ENCODE peak calls at places on chromosomes 3 and 15, in five cellular contexts. One of them, this sample, is unnamed.

GRCh38 chr15:39804026-39804425 is 21.4 kb upstream of the FSIP1 start:
- DNase-seq in AG04450: no peak
- DNase-seq in fibroblast of lung: no peak
- DNase-seq in esophagus squamous epithelium: no peak
- DNase-seq in stomach: no peak
- DNase-seq in this sample: no peak

GRCh38 chr3:127081001-127081720 is 98.2 kb downstream of the PLXNA1 start:
- DNase-seq in stomach: no peak
- DNase-seq in fibroblast of lung: no peak
- DNase-seq in AG04450: no peak
- DNase-seq in esophagus squamous epithelium: no peak
- DNase-seq in this sample: no peak

GRCh38 chr15:69037977-69038376 is 23.5 kb downstream of the NOX5 start:
- DNase-seq in fibroblast of lung: no peak
- DNase-seq in esophagus squamous epithelium: no peak
- DNase-seq in AG04450: no peak
- DNase-seq in stomach: no peak
- DNase-seq in this sample: no peak

GRCh38 chr3:175741951-175742350 is 882.8 kb downstream of the NAALADL2 start:
- DNase-seq in AG04450: peak; percentile 3
- DNase-seq in esophagus squamous epithelium: no peak
- DNase-seq in fibroblast of lung: peak; percentile 60
- DNase-seq in stomach: no peak
- DNase-seq in this sample: no peak

GRCh38 chr15:65558336-65558735 is 28.1 kb downstream of the HACD3 start:
- DNase-seq in fibroblast of lung: peak; percentile 81
- DNase-seq in stomach: no peak
- DNase-seq in esophagus squamous epithelium: no peak
- DNase-seq in AG04450: peak; percentile 39
- DNase-seq in this sample: peak; percentile 47

GRCh38 chr15:63933522-63933921 is 99.8 kb upstream of the HERC1 start:
- DNase-seq in esophagus squamous epithelium: no peak
- DNase-seq in fibroblast of lung: peak; percentile 54
- DNase-seq in AG04450: no peak
- DNase-seq in stomach: no peak
- DNase-seq in this sample: no peak

GRCh38 chr3:128379768-128380167 is 86.9 kb downstream of the DNAJB8 start:
- DNase-seq in esophagus squamous epithelium: no peak
- DNase-seq in stomach: no peak
- DNase-seq in fibroblast of lung: no peak
- DNase-seq in AG04450: no peak
- DNase-seq in this sample: no peak

GRCh38 chr3:170356596-170357175 is 829 bp upstream of the SKIL start:
- DNase-seq in AG04450: no peak
- DNase-seq in fibroblast of lung: peak; percentile 78
- DNase-seq in esophagus squamous epithelium: peak; percentile 20
- DNase-seq in stomach: peak; percentile 87
- DNase-seq in this sample: peak; percentile 83

GRCh38 chr3:73729969-73730440 is 105.3 kb upstream of the PDZRN3 start:
- DNase-seq in fibroblast of lung: no peak
- DNase-seq in esophagus squamous epithelium: no peak
- DNase-seq in AG04450: no peak
- DNase-seq in stomach: peak; percentile 33
- DNase-seq in this sample: no peak

GRCh38 chr3:39287216-39287858 is 7.5 kb upstream of the CX3CR1 start:
- DNase-seq in stomach: no peak
- DNase-seq in esophagus squamous epithelium: no peak
- DNase-seq in AG04450: no peak
- DNase-seq in fibroblast of lung: no peak
- DNase-seq in this sample: no peak

GRCh38 chr15:77538011-77538410 is 94.7 kb downstream of the LINGO1 start:
- DNase-seq in esophagus squamous epithelium: no peak
- DNase-seq in stomach: no peak
- DNase-seq in AG04450: no peak
- DNase-seq in fibroblast of lung: no peak
- DNase-seq in this sample: no peak

GRCh38 chr3:38925351-38925750 is 109.3 kb upstream of the SCN10A start:
- DNase-seq in AG04450: no peak
- DNase-seq in esophagus squamous epithelium: no peak
- DNase-seq in stomach: no peak
- DNase-seq in fibroblast of lung: no peak
- DNase-seq in this sample: no peak

GRCh38 chr3:5699811-5700210 is 512.3 kb downstream of the EDEM1 start:
- DNase-seq in stomach: no peak
- DNase-seq in esophagus squamous epithelium: no peak
- DNase-seq in fibroblast of lung: no peak
- DNase-seq in AG04450: no peak
- DNase-seq in this sample: no peak

GRCh38 chr3:4581905-4582611 is 88.9 kb downstream of the ITPR1 start:
- DNase-seq in esophagus squamous epithelium: no peak
- DNase-seq in fibroblast of lung: no peak
- DNase-seq in AG04450: no peak
- DNase-seq in stomach: no peak
- DNase-seq in this sample: no peak

GRCh38 chr3:123371859-123372767 is 76.8 kb downstream of the ADCY5 start:
- DNase-seq in fibroblast of lung: no peak
- DNase-seq in esophagus squamous epithelium: no peak
- DNase-seq in AG04450: no peak
- DNase-seq in stomach: no peak
- DNase-seq in this sample: no peak

GRCh38 chr15:77784361-77785292 is 151.9 kb upstream of the LINGO1 start:
- DNase-seq in esophagus squamous epithelium: no peak
- DNase-seq in stomach: no peak
- DNase-seq in AG04450: no peak
- DNase-seq in fibroblast of lung: no peak
- DNase-seq in this sample: no peak

GRCh38 chr3:48423241-48423882 is 6.5 kb downstream of the PLXNB1 start:
- DNase-seq in AG04450: no peak
- DNase-seq in stomach: no peak
- DNase-seq in fibroblast of lung: no peak
- DNase-seq in esophagus squamous epithelium: no peak
- DNase-seq in this sample: no peak

GRCh38 chr3:48423883-48424695 is 5.8 kb downstream of the PLXNB1 start:
- DNase-seq in stomach: no peak
- DNase-seq in fibroblast of lung: no peak
- DNase-seq in esophagus squamous epithelium: no peak
- DNase-seq in AG04450: no peak
- DNase-seq in this sample: no peak

GRCh38 chr3:48420561-48420960 is 9.3 kb downstream of the PLXNB1 start:
- DNase-seq in fibroblast of lung: no peak
- DNase-seq in AG04450: no peak
- DNase-seq in esophagus squamous epithelium: no peak
- DNase-seq in stomach: no peak
- DNase-seq in this sample: no peak

GRCh38 chr3:48422691-48423090 is 7.2 kb downstream of the PLXNB1 start:
- DNase-seq in AG04450: no peak
- DNase-seq in stomach: no peak
- DNase-seq in fibroblast of lung: no peak
- DNase-seq in esophagus squamous epithelium: no peak
- DNase-seq in this sample: no peak

DNA sequence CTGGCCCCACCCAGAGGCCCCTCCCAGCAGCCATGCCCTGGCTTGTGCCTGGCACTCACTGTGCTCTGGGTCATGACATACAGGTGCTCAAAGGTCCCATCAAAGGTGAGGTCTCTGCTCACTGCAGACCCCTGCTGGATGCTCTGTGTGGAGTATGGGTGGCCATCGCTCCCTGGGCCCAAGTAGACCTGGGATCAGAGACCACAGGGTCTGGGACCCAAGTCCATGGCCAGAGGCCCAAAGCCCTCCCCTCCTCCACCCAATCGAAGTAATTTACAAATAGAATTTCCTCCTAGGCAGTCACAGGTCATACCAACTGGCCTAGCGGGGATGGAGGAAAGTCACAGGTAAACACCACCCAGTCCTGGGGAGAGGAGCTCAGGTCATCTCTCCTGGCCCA is 7.6 kb downstream of the PLXNB1 start:
- DNase-seq in fibroblast of lung: no peak
- DNase-seq in AG04450: no peak
- DNase-seq in esophagus squamous epithelium: no peak
- DNase-seq in stomach: no peak
- DNase-seq in this sample: no peak
- TF ChIP-seq CTCF in fibroblast of lung: no peak
- TF ChIP-seq CTCF in AG04450: no peak
- TF ChIP-seq CTCF in esophagus squamous epithelium: no peak
- TF ChIP-seq CTCF in stomach: no peak
- TF ChIP-seq CTCF in this sample: peak; percentile 6

GRCh38 chr3:151312972-151313371 is 3.6 kb downstream of the GPR87 start:
- DNase-seq in esophagus squamous epithelium: no peak
- DNase-seq in AG04450: no peak
- DNase-seq in fibroblast of lung: no peak
- DNase-seq in stomach: no peak
- DNase-seq in this sample: no peak
- H3K4me3 ChIP-seq in esophagus squamous epithelium: no peak overlapping the region
- H3K4me3 ChIP-seq in AG04450: no peak overlapping the region
- H3K4me3 ChIP-seq in fibroblast of lung: no peak overlapping the region
- H3K4me3 ChIP-seq in stomach: no peak overlapping the region
- H3K4me3 ChIP-seq in this sample: no peak overlapping the region

DNA sequence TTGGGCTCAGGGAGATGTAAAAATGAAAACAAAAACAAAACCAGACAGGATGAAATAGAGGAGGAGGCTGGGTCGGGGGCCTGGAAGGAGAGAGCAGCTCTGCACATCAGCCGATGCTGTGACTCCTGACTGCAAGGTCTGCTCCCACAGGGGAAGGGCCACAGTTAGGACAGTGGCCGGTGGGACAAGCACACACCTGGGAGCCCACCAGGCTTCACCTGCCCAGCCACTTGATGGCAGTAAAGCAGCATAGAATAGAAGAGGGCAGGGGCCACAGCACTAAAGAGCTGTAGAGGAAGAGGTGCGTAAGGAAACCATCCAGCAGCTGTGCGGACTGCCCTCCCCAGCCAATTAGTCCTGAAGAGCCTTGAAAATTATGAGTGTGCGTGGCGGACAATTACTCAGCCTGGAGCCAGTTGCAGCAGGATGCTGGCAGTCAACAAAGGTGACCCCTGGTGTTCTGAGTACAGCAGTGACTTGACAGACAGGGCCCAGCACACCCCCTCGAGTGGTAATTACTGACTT is 29.8 kb downstream of the ALS2CL start:
- DNase-seq in esophagus squamous epithelium: no peak
- DNase-seq in AG04450: no peak
- DNase-seq in stomach: peak; percentile 23
- DNase-seq in fibroblast of lung: peak; percentile 38
- DNase-seq in this sample: no peak
- TF ChIP-seq CTCF in esophagus squamous epithelium: no peak
- TF ChIP-seq CTCF in AG04450: no peak
- TF ChIP-seq CTCF in stomach: no peak
- TF ChIP-seq CTCF in fibroblast of lung: no peak
- TF ChIP-seq CTCF in this sample: peak; percentile 6

DNA sequence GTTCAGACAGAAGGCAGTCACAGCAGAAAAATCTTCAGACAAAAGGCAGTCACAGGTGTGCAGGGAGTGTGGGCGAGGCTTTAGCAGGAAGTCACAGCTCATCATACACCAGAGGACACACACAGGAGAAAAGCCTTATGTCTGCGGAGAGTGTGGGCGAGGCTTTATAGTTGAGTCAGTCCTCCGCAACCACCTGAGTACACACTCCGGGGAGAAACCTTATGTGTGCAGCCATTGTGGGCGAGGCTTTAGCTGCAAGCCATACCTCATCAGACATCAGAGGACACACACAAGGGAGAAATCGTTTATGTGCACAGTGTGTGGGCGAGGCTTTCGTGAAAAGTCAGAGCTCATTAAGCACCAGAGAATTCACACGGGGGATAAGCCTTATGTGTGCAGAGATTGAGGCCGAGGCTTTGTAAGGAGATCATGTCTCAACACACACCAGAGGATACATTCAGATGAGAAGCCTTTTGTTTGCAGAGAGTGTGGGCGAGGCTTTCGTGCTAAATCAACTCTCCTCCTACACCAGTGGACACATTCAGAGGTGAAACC is 27.6 kb downstream of the ZNF589 start:
- DNase-seq in AG04450: no peak
- DNase-seq in esophagus squamous epithelium: no peak
- DNase-seq in stomach: peak; percentile 62
- DNase-seq in fibroblast of lung: peak; percentile 22
- DNase-seq in this sample: no peak
- H3K4me3 ChIP-seq in AG04450: no peak overlapping the region
- H3K4me3 ChIP-seq in esophagus squamous epithelium: no peak overlapping the region
- H3K4me3 ChIP-seq in stomach: no peak overlapping the region
- H3K4me3 ChIP-seq in fibroblast of lung: no peak overlapping the region
- H3K4me3 ChIP-seq in this sample: no peak overlapping the region

GRCh38 chr15:89999676-90000174 is 1.4 kb upstream of the ZNF710 start:
- DNase-seq in stomach: no peak
- DNase-seq in AG04450: no peak
- DNase-seq in fibroblast of lung: peak; percentile 47
- DNase-seq in esophagus squamous epithelium: no peak
- DNase-seq in this sample: peak; percentile 18

GRCh38 chr15:89998923-89999675 is 2.0 kb upstream of the ZNF710 start:
- DNase-seq in stomach: no peak
- DNase-seq in esophagus squamous epithelium: no peak
- DNase-seq in AG04450: no peak
- DNase-seq in fibroblast of lung: no peak
- DNase-seq in this sample: no peak

GRCh38 chr15:90000175-90000923 is 775 bp upstream of the ZNF710 start:
- DNase-seq in esophagus squamous epithelium: no peak
- DNase-seq in AG04450: no peak
- DNase-seq in stomach: no peak
- DNase-seq in fibroblast of lung: peak; percentile 30
- DNase-seq in this sample: peak; percentile 32

GRCh38 chr15:89998141-89998661 is 2.9 kb upstream of the ZNF710 start:
- DNase-seq in AG04450: no peak
- DNase-seq in fibroblast of lung: peak; percentile 63
- DNase-seq in stomach: no peak
- DNase-seq in esophagus squamous epithelium: no peak
- DNase-seq in this sample: peak; percentile 49

GRCh38 chr15:89997079-89997478 is 4.0 kb upstream of the ZNF710 start:
- DNase-seq in AG04450: no peak
- DNase-seq in fibroblast of lung: no peak
- DNase-seq in stomach: no peak
- DNase-seq in esophagus squamous epithelium: no peak
- DNase-seq in this sample: no peak
- TF ChIP-seq CTCF in AG04450: no peak
- TF ChIP-seq CTCF in fibroblast of lung: no peak
- TF ChIP-seq CTCF in stomach: no peak
- TF ChIP-seq CTCF in esophagus squamous epithelium: no peak
- TF ChIP-seq CTCF in this sample: no peak